ENCODE peak calls at places on chromosomes 11 and 22, in four cellular contexts. L is activated CD4-positive, alpha-beta T cell treated with anti-CD3 and anti-CD28 coated beads for 48 hours; K is IMR-90; U is NCI-H1092. I is an unnamed sample.
A peak's percentile ranks its signal among the peaks of the same experiment; 100 is the strongest.

GRCh38 chr11:20754957-20755356 is 85.6 kb downstream of the NELL1 start:
- DNase-seq in L (no peak), K (no peak), U (no peak), I (no peak)

GRCh38 chr11:11789735-11790369 is 51.9 kb upstream of the USP47 start:
- DNase-seq in L (peak; percentile 25), K (peak; percentile 40), U (no peak), I (no peak)

GRCh38 chr11:23284626-23285025 is 424.4 kb upstream of the CCDC179 start:
- DNase-seq in L (no peak), K (peak; percentile 79), U (no peak), I (no peak)

GRCh38 chr22:49269371-49269770 is 558.3 kb downstream of the BRD1 start:
- DNase-seq in L (no peak), K (no peak), U (no peak), I (peak; percentile 12)

GRCh38 chr11:95908826-95909225 is 15.1 kb downstream of the MTMR2 start:
- DNase-seq in L (no peak), K (peak; percentile 49), U (no peak), I (no peak)

GRCh38 chr22:50545522-50546325 is at the start of gene KLHDC7B:
- DNase-seq in L (peak; percentile 54), K (peak; percentile 35), U (no peak), I (no peak)

GRCh38 chr11:73154178-73154577 is 12.1 kb upstream of the FCHSD2 start:
- DNase-seq in L (no peak), K (no peak), U (no peak), I (no peak)

GRCh38 chr11:57240757-57241156 is 3.7 kb upstream of the APLNR start:
- DNase-seq in L (no peak), K (no peak), U (no peak), I (no peak)

GRCh38 chr11:128525411-128526243 is 61.7 kb downstream of the ETS1 start:
- DNase-seq in L (no peak), K (peak; percentile 74), U (no peak), I (no peak)

GRCh38 chr22:35601743-35602633 is 15.1 kb downstream of the MB start:
- DNase-seq in L (peak; percentile 24), K (peak; percentile 72), U (no peak), I (no peak)

GRCh38 chr11:83257638-83258229 is 28.4 kb downstream of the CCDC90B start:
- DNase-seq in L (no peak), K (peak; percentile 73), U (no peak), I (no peak)

GRCh38 chr11:67522844-67523555 is at the start of gene CABP2:
- DNase-seq in L (no peak), K (no peak), U (no peak), I (no peak)

GRCh38 chr11:1123970-1124369 is 33.8 kb upstream of the MUC5AC start:
- DNase-seq in L (peak; percentile 11), K (no peak), U (no peak), I (peak; percentile 12)

GRCh38 chr11:12485328-12485727 is 108.0 kb downstream of the PARVA start:
- DNase-seq in L (no peak), K (no peak), U (no peak), I (no peak)

GRCh38 chr11:2213890-2214526 is 42.4 kb upstream of the TH start:
- DNase-seq in L (no peak), K (no peak), U (no peak), I (peak; percentile 50)

GRCh38 chr22:25153961-25154685 is 45.5 kb upstream of the CRYBB3 start:
- DNase-seq in L (no peak), K (no peak), U (no peak), I (no peak)

GRCh38 chr11:119092880-119093665 is 8.4 kb downstream of the HMBS start:
- DNase-seq in L (no peak), K (peak; percentile 42), U (no peak), I (no peak)